ENCODE peak calls at places on chromosomes 3 and 15, in four cellular contexts. S is H1, J is HCT116, K is GM12878. Z is an unnamed sample.

GRCh38 chr15:84805221-84805620 is 11.9 kb upstream of the ALPK3 start:
- DNase-seq in S (no peak), J (no peak), K (no peak), Z (no peak)

GRCh38 chr3:146044046-146044445 is 116.9 kb downstream of the PLOD2 start:
- DNase-seq in S (no peak), J (no peak), K (no peak), Z (no peak)

GRCh38 chr15:22811640-22812039 is 25.2 kb downstream of the NIPA1 start:
- DNase-seq in S (no peak), J (no peak), K (no peak), Z (no peak)

GRCh38 chr15:61996056-61996635 is 64.1 kb downstream of the VPS13C start:
- DNase-seq in S (no peak), J (no peak), K (no peak), Z (no peak)

GRCh38 chr3:73510298-73510697 is 114.4 kb downstream of the PDZRN3 start:
- DNase-seq in S (no peak), J (no peak), K (no peak), Z (no peak)

GRCh38 chr3:177550667-177551066 is 353.4 kb upstream of the TBL1XR1 start:
- DNase-seq in S (no peak), J (no peak), K (no peak), Z (no peak)

GRCh38 chr3:107846282-107846852 is 244.5 kb downstream of the CD47 start:
- DNase-seq in S (peak; percentile 85), J (peak; percentile 64), K (no peak), Z (peak; percentile 65)

GRCh38 chr15:71756574-71757352 is 53.6 kb upstream of the NR2E3 start:
- DNase-seq in S (no peak), J (no peak), K (no peak), Z (no peak)

DNA sequence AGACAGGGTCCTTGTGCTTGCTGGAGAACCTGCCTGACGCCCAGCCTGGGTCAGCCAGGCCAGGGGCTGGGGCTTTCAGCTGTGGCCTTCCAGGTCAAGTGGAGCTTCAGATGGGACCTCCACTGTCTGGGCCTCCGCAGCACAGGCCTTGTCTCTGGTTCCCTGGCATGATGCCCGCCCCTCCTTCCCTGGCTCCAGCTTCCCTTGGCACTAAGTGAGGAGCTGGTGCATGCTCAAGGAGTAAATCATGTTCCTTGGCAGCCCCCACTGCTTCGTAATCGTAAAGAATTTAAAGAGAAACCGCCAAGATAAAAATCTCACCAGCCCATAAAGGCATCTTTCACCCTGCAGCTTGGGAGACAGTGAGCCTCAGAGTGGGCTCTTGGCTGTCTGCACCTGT is 8.9 kb downstream of the SEMA3F start:
- DNase-seq in S (no peak), J (no peak), K (no peak), Z (no peak)
- TF ChIP-seq EGR1 in S (no peak), J (no peak), K (no peak), Z (no peak)

GRCh38 chr15:33671456-33671855 is 296.8 kb upstream of the CHRM5 start:
- DNase-seq in S (no peak), J (no peak), K (peak; percentile 67), Z (no peak)

GRCh38 chr15:33679065-33679464 is 289.2 kb upstream of the CHRM5 start:
- DNase-seq in S (no peak), J (no peak), K (no peak), Z (no peak)

GRCh38 chr15:33670567-33670966 is 297.7 kb upstream of the CHRM5 start:
- DNase-seq in S (no peak), J (no peak), K (no peak), Z (no peak)

GRCh38 chr15:33678606-33679005 is 289.7 kb upstream of the CHRM5 start:
- DNase-seq in S (no peak), J (no peak), K (no peak), Z (peak; percentile 22)

GRCh38 chr15:33675246-33675645 is 293.1 kb upstream of the CHRM5 start:
- DNase-seq in S (no peak), J (peak; percentile 26), K (no peak), Z (peak; percentile 49)
- TF ChIP-seq EGR1 in S (no peak), J (no peak), K (no peak), Z (no peak)

GRCh38 chr3:127212231-127212630 is 19.3 kb downstream of the PRR23E start:
- DNase-seq in S (no peak), J (no peak), K (no peak), Z (no peak)
- TF ChIP-seq EGR1 in S (no peak), J (no peak), K (no peak), Z (no peak)

GRCh38 chr3:183409219-183409618 is 19.2 kb downstream of the MCF2L2 start:
- DNase-seq in S (no peak), J (no peak), K (no peak), Z (no peak)
- TF ChIP-seq EGR1 in S (no peak), J (no peak), K (no peak), Z (no peak)

GRCh38 chr3:42742688-42743087 is 30.4 kb downstream of the CCDC13 start:
- DNase-seq in S (peak; percentile 38), J (no peak), K (no peak), Z (no peak)

GRCh38 chr3:42743204-42743995 is 29.7 kb downstream of the CCDC13 start:
- DNase-seq in S (no peak), J (no peak), K (no peak), Z (no peak)

GRCh38 chr3:42742259-42742658 is 30.8 kb downstream of the CCDC13 start:
- DNase-seq in S (peak; percentile 31), J (no peak), K (no peak), Z (no peak)

GRCh38 chr3:42739401-42740158 is 33.5 kb downstream of the CCDC13 start:
- DNase-seq in S (peak; percentile 41), J (no peak), K (no peak), Z (no peak)

GRCh38 chr3:42741796-42742195 is 31.3 kb downstream of the CCDC13 start:
- DNase-seq in S (peak; percentile 3), J (no peak), K (no peak), Z (no peak)
- TF ChIP-seq EGR1 in S (no peak), J (no peak), K (no peak), Z (no peak)

DNA sequence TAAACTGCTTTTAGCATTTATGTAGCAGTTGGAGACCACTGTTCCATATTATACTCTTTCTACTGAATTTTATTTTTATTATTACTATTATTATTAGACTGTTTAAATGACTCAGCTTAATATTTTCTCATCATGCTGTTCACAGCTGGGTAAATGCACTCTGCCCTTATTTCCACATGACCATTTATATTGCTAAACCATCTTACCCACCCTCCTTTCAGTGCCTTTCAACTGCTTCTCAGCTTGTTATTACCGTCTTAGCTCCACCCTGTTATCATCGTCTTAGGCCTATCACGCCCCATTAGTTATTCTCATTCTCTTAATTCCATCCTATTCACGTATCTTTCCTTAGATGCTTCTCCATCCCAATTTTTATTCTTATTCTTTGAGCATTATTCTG is 212.6 kb downstream of the GAP43 start:
- DNase-seq in S (no peak), J (no peak), K (no peak), Z (no peak)
- TF ChIP-seq EGR1 in S (no peak), J (no peak), K (no peak), Z (no peak)

DNA sequence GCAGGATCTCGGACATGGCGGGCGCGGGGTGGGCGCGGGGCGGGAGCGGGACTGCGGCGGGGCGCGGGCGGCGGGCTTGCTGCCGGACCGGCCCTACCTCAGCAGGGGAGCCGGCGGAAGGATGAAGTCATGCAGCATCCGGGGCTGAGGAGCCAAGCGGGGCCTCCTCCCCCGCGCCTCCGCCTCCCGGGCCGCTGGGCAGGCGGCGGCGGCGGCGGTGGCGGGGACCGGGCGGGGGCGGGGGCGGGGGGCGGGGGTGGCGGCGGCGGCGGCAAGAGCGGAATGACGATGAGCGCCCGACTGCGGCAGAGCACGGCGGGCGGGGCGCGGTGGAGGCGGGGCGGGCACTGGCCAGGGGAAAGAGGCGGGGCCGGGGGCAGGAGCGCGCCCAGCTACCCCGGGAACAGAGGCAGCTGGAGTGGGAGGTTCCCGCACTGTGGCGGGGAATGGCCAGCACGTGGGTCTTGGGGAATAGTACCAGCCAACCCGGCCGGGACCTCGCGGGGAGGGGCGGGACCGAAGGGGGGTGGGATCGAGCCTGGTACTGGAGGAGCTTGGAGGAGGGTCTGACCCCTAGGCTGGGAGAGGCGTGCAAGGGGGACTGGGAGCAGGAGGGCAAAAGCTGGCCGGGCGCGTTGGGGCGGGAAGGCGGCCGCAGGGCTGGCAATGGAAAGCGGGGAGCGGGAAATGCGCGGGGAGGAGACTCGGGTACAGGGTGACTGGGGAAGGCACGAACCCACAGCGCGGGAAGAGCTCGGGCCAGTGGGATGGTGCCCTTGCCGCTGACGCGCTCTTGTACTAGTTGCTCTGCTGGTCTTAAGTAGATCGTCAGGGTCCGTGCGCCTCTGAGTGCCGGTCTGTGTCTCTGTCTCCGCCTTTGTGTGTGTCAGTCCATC is at the start of gene CAMK2N2:
- DNase-seq in S (peak; percentile 88), J (no peak), K (no peak), Z (peak; percentile 76)
- TF ChIP-seq EGR1 in S (peak; percentile 15), J (peak; percentile 17), K (peak; percentile 71), Z (peak; percentile 6)

DNA sequence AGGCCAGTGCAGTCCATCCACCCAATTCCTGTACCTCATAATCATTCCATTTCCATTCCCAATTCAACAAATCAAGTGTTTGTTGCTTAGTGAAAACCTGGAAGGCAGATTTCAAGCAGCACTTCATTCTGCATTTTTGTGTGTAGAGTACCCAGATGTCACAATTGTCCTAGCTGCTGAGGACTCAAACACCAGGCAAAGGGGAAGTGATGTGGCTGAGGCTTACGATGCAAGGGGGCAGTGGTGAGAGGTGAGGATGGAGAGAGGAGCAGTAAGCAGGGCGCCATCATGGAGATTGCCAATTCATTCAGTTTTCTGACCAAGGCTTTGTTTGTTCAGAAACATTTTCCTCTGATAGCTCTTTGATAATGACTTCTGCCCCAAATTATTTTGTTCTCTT is 83.7 kb upstream of the GSK3B start:
- DNase-seq in S (no peak), J (no peak), K (no peak), Z (peak; percentile 2)
- TF ChIP-seq EGR1 in S (no peak), J (no peak), K (no peak), Z (no peak)